ENCODE peak calls at places on chromosomes 16 and 17, in five cellular contexts. P is tibial artery, X is GM12865, Y is uterus, H is retinal pigment epithelial cell. A is an unnamed sample.

GRCh38 chr17:41710472-41711090 is 1.6 kb upstream of the GAST start:
- DNase-seq in P (no peak), X (no peak), Y (no peak), H (no peak), A (no peak)

GRCh38 chr16:50602531-50603205 is 54.5 kb downstream of the NKD1 start:
- DNase-seq in P (no peak), X (no peak), Y (no peak), H (no peak), A (no peak)

GRCh38 chr17:46109603-46110189 is 83.5 kb downstream of the KANSL1 start:
- DNase-seq in P (no peak), X (no peak), Y (no peak), H (no peak), A (no peak)

GRCh38 chr17:39812466-39812865 is 51.6 kb downstream of the IKZF3 start:
- DNase-seq in P (no peak), X (no peak), Y (no peak), H (no peak), A (no peak)

GRCh38 chr17:78241277-78242023 is 10.0 kb downstream of the TMEM235 start:
- DNase-seq in P (no peak), X (peak; percentile 67), Y (no peak), H (no peak), A (no peak)

GRCh38 chr16:70750893-70751467 is 50.0 kb downstream of the VAC14 start:
- DNase-seq in P (peak; percentile 92), X (no peak), Y (peak; percentile 90), H (no peak), A (no peak)

GRCh38 chr17:40181205-40181604 is 3.9 kb downstream of the RAPGEFL1 start:
- DNase-seq in P (no peak), X (no peak), Y (no peak), H (no peak), A (no peak)

GRCh38 chr17:64657610-64658125 is 4.4 kb downstream of the SMURF2 start:
- DNase-seq in P (no peak), X (no peak), Y (no peak), H (no peak), A (no peak)

GRCh38 chr16:51431517-51432241 is 280.6 kb upstream of the SALL1 start:
- DNase-seq in P (no peak), X (no peak), Y (no peak), H (peak; percentile 94), A (peak; percentile 94)

GRCh38 chr17:57915980-57916757 is 39.0 kb downstream of the CUEDC1 start:
- DNase-seq in P (no peak), X (no peak), Y (no peak), H (no peak), A (no peak)

GRCh38 chr17:53924530-53925455 is 102.1 kb downstream of the KIF2B start:
- DNase-seq in P (no peak), X (no peak), Y (no peak), H (no peak), A (no peak)

GRCh38 chr17:57455063-57455914 is 199.0 kb downstream of the MSI2 start:
- DNase-seq in P (no peak), X (peak; percentile 96), Y (no peak), H (no peak), A (no peak)

GRCh38 chr16:23339781-23340180 is 37.7 kb downstream of the SCNN1B start:
- DNase-seq in P (no peak), X (no peak), Y (no peak), H (no peak), A (no peak)

GRCh38 chr17:27247071-27247957 is 46.6 kb upstream of the WSB1 start:
- DNase-seq in P (peak; percentile 82), X (no peak), Y (peak; percentile 37), H (no peak), A (no peak)

GRCh38 chr16:72847187-72848044 is 200.5 kb downstream of the ZFHX3 start:
- DNase-seq in P (no peak), X (peak; percentile 64), Y (no peak), H (no peak), A (no peak)

GRCh38 chr16:67645397-67646121 is 615 bp downstream of the CARMIL2 start:
- DNase-seq in P (no peak), X (no peak), Y (no peak), H (no peak), A (no peak)

GRCh38 chr17:4329838-4330237 is 36.6 kb downstream of the UBE2G1 start:
- DNase-seq in P (no peak), X (no peak), Y (no peak), H (peak; percentile 86), A (peak; percentile 76)

GRCh38 chr17:68892658-68893057 is 62.5 kb downstream of the ABCA8 start:
- DNase-seq in P (no peak), X (no peak), Y (no peak), H (no peak), A (no peak)

GRCh38 chr16:55001931-55002330 is 71.3 kb downstream of the IRX5 start:
- DNase-seq in P (no peak), X (no peak), Y (no peak), H (no peak), A (no peak)

GRCh38 chr17:60745544-60745943 is 67.9 kb downstream of the BCAS3 start:
- DNase-seq in P (no peak), X (no peak), Y (no peak), H (no peak), A (no peak)

GRCh38 chr16:81738831-81739496 is 40.1 kb upstream of the PLCG2 start:
- DNase-seq in P (peak; percentile 79), X (peak; percentile 76), Y (no peak), H (no peak), A (no peak)

GRCh38 chr17:66492080-66492479 is 189.7 kb downstream of the PRKCA start:
- DNase-seq in P (no peak), X (no peak), Y (no peak), H (no peak), A (no peak)

GRCh38 chr17:63435681-63436522 is 10.2 kb downstream of the CYB561 start:
- DNase-seq in P (no peak), X (peak; percentile 39), Y (no peak), H (no peak), A (no peak)

GRCh38 chr17:71986886-71987285 is 133.9 kb upstream of the SOX9 start:
- DNase-seq in P (no peak), X (no peak), Y (no peak), H (no peak), A (no peak)

GRCh38 chr17:35374766-35375344 is 1.4 kb upstream of the SLFN11 start:
- DNase-seq in P (no peak), X (no peak), Y (no peak), H (no peak), A (no peak)

GRCh38 chr17:31310260-31310659 is 3.6 kb downstream of the EVI2B start:
- DNase-seq in P (no peak), X (peak; percentile 56), Y (no peak), H (no peak), A (no peak)

GRCh38 chr17:64250211-64250835 is 12.7 kb downstream of the TEX2 start:
- DNase-seq in P (no peak), X (no peak), Y (no peak), H (no peak), A (no peak)

GRCh38 chr16:86022381-86022960 is 123.5 kb downstream of the IRF8 start:
- DNase-seq in P (peak; percentile 51), X (no peak), Y (no peak), H (no peak), A (no peak)

GRCh38 chr16:50366126-50366525 is 2.7 kb downstream of the BRD7 start:
- DNase-seq in P (no peak), X (no peak), Y (no peak), H (no peak), A (no peak)

GRCh38 chr17:37694734-37695133 is 50.1 kb downstream of the HNF1B start:
- DNase-seq in P (no peak), X (no peak), Y (no peak), H (no peak), A (no peak)
- TF ChIP-seq CTCF in P (no peak), X (no peak), Y (no peak), H (no peak), A (no peak)

GRCh38 chr17:75207760-75208159 is 2.3 kb downstream of the NUP85 start:
- DNase-seq in P (no peak), X (no peak), Y (no peak), H (no peak), A (no peak)
- H3K4me3 ChIP-seq in P (no peak overlapping the region), X (no peak overlapping the region), Y (no peak overlapping the region), H (no peak overlapping the region), A (no peak overlapping the region)

GRCh38 chr16:2090819-2091721 is 43.3 kb downstream of the TSC2 start:
- DNase-seq in P (no peak), X (peak; percentile 87), Y (no peak), H (no peak), A (no peak)
- TF ChIP-seq CTCF in P (no peak), X (no peak), Y (peak; percentile 21), H (peak; percentile 29), A (no peak)

DNA sequence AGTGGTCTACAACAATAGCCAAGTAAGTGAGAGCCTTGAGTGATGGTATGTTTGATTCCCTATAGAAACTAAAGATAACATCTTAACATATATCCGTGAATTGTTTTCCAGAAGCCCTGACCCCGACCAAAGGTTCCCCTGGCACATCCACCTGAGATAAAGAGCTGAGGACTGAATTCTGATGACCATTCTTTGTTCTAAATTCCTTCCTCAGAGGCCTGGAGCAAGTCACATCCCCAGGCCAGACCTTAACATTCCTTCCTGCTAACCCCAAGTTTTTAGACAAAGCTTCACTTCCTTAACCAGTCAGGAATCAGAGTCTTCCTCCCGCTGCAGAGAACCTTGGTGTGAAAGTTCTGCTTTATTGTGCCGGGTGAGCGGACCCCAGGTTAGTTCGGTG is 83.3 kb downstream of the PMP22 start:
- DNase-seq in P (no peak), X (no peak), Y (no peak), H (no peak), A (no peak)
- H3K4me3 ChIP-seq in P (no peak overlapping the region), X (no peak overlapping the region), Y (no peak overlapping the region), H (no peak overlapping the region), A (no peak overlapping the region)

DNA sequence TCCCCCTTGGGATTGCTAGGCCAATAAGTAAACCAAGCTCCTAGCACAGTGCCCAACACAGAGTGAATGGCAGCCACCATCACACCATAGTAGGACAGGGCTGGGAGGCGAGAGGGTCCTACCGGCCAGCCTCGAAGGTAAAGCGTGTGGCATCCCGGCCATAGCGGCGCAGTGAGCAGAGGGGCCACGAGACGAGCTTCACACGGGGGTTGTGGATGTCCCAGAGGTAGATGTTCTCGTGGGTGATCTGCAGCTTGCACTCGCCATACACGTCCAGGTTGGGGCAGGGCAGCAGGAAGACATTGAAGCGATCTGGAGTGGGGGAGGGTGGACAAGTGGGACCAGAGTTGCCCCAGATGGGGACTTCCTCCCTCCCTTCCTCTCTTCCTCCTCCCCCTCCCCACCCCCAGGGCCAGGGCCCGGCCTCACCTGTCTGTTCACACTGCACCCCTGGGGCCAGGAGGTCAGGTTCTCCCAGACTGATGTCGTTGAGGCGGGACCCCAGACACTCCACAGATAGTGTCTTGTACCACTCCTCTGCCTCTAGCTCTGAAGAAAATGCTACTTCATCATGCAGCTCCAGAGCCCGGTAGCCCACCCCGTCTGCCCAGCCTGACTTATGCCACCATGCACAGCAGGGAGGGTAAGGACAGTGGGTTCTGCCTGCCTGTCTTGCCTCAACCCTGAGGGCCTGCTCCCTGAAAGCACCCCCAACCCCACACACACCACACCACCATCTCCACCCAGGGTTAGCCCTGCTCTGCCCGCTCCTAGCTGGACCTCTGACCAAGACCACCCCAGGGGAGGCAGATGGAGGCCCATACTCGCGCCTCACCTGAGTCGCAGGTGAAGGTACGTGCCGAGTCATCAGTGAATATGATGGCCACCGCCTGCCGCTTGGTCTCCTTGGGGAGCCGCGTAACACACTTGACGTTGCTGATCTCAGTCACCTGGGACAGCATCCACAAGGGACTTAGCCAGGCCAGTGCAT is 11.3 kb downstream of the DOK4 start:
- DNase-seq in P (no peak), X (no peak), Y (no peak), H (no peak), A (no peak)
- TF ChIP-seq CTCF in P (no peak), X (no peak), Y (no peak), H (no peak), A (no peak)

GRCh38 chr17:2936351-2936750 is 127.1 kb downstream of the OR1D5 start:
- DNase-seq in P (no peak), X (no peak), Y (no peak), H (no peak), A (no peak)
- H3K4me3 ChIP-seq in P (no peak overlapping the region), X (no peak overlapping the region), Y (no peak overlapping the region), H (no peak overlapping the region), A (no peak overlapping the region)

A was measured in BJ.